ENCODE peak calls at places on chromosomes 1 and 21, in ten cellular contexts. J is kidney tubule cell; E is neural progenitor cell; K is keratinocyte; T is stimulated activated CD4-positive, alpha-beta T cell treated with anti-CD3 and anti-CD28 coated beads, Interleukin-15, amount 100 ng/mL, for 1 hour; X is NCI-H345; B is cardiac muscle cell; H is activated CD8-positive, alpha-beta memory T cell treated with anti-CD3 and anti-CD28 coated beads for 24 hours; D is NCI-H2227 treated with DMSO at 0.1 percent for 48 hours; W is NCI-H1417. Y is an unnamed sample.

GRCh38 chr1:22315315-22316078 is 136.2 kb upstream of the ZBTB40 start:
- DNase-seq in B (no peak), D (no peak), W (no peak), E (no peak), T (no peak), H (peak; percentile 26), K (no peak), J (no peak), X (no peak), Y (no peak)

GRCh38 chr21:43203523-43204080 is 34.8 kb downstream of the CRYAA start:
- DNase-seq in X (no peak), K (no peak), H (peak; percentile 17), T (no peak), E (no peak), W (no peak), J (no peak), B (no peak), D (no peak), Y (no peak)

GRCh38 chr1:218108034-218108433 is 177.1 kb upstream of the RRP15 start:
- DNase-seq in W (no peak), B (no peak), J (no peak), K (no peak), T (no peak), X (no peak), H (no peak), E (no peak), D (no peak), Y (no peak)

GRCh38 chr1:185654199-185654951 is 79.8 kb upstream of the HMCN1 start:
- DNase-seq in T (no peak), J (peak; percentile 68), K (no peak), D (no peak), B (peak; percentile 71), X (no peak), E (no peak), W (no peak), H (no peak), Y (no peak)

GRCh38 chr1:54325705-54326461 is 80.3 kb downstream of the SSBP3 start:
- DNase-seq in X (no peak), T (no peak), H (no peak), W (no peak), J (no peak), K (no peak), B (no peak), D (no peak), E (no peak), Y (peak; percentile 60)

GRCh38 chr1:158246650-158247049 is 7.6 kb upstream of the CD1A start:
- DNase-seq in E (no peak), T (no peak), X (no peak), B (peak; percentile 21), H (no peak), W (no peak), K (no peak), J (peak; percentile 47), D (no peak), Y (peak; percentile 0)

GRCh38 chr1:208531003-208531750 is 287.0 kb upstream of the PLXNA2 start:
- DNase-seq in K (no peak), T (no peak), B (no peak), X (peak; percentile 10), E (no peak), W (no peak), D (no peak), J (peak; percentile 6), H (no peak), Y (no peak)

GRCh38 chr1:1168156-1168450 is 5.6 kb upstream of the TTLL10 start:
- DNase-seq in E (no peak), J (no peak), D (no peak), B (no peak), W (no peak), T (no peak), H (no peak), X (no peak), K (no peak), Y (no peak)

GRCh38 chr1:27884182-27884954 is 12.0 kb downstream of the THEMIS2 start:
- DNase-seq in D (no peak), B (no peak), J (no peak), K (no peak), E (no peak), W (no peak), T (no peak), H (no peak), X (no peak), Y (no peak)

GRCh38 chr1:214004014-214004413 is 16.2 kb downstream of the PROX1 start:
- DNase-seq in X (no peak), J (no peak), D (no peak), K (no peak), H (no peak), B (no peak), W (peak; percentile 21), E (no peak), T (no peak), Y (peak; percentile 46)

GRCh38 chr1:222754386-222755139 is 17.6 kb downstream of the FAM177B start:
- DNase-seq in D (no peak), W (no peak), J (peak; percentile 84), H (no peak), K (peak; percentile 45), X (no peak), B (peak; percentile 93), T (no peak), E (no peak), Y (no peak)

GRCh38 chr21:37338671-37339526 is 27.7 kb upstream of the DYRK1A start:
- DNase-seq in B (peak; percentile 96), J (peak; percentile 93), E (no peak), T (no peak), H (no peak), X (no peak), W (no peak), K (peak; percentile 84), D (no peak), Y (peak; percentile 44)

GRCh38 chr1:180946056-180946455 is 33.4 kb downstream of the KIAA1614 start:
- DNase-seq in W (no peak), K (no peak), X (no peak), T (no peak), E (no peak), H (no peak), D (no peak), B (no peak), J (no peak), Y (no peak)

GRCh38 chr1:241423541-241424479 is 66.8 kb upstream of the RGS7 start:
- DNase-seq in K (no peak), J (peak; percentile 47), W (no peak), H (peak; percentile 56), B (peak; percentile 7), T (no peak), E (peak; percentile 69), X (peak; percentile 74), D (peak; percentile 16), Y (no peak)

GRCh38 chr1:174743654-174744561 is 255.8 kb upstream of the CACYBP start:
- DNase-seq in K (peak; percentile 7), X (peak; percentile 50), T (no peak), D (peak; percentile 73), W (peak; percentile 57), B (peak; percentile 70), J (peak; percentile 49), E (peak; percentile 44), H (no peak), Y (peak; percentile 41)

GRCh38 chr21:28325618-28326017 is 667.1 kb downstream of the LTN1 start:
- DNase-seq in T (no peak), K (peak; percentile 17), B (no peak), J (peak; percentile 77), X (peak; percentile 58), W (no peak), H (no peak), D (no peak), E (no peak), Y (no peak)

GRCh38 chr1:203197625-203198024 is 11.1 kb upstream of the CHI3L1 start:
- DNase-seq in T (no peak), J (peak; percentile 74), W (no peak), H (no peak), K (no peak), X (no peak), D (no peak), B (peak; percentile 88), E (no peak), Y (no peak)

GRCh38 chr1:214920337-214920736 is 162.2 kb upstream of the KCNK2 start:
- DNase-seq in T (no peak), B (no peak), D (no peak), J (no peak), H (no peak), K (no peak), X (no peak), W (no peak), E (peak; percentile 13), Y (no peak)

GRCh38 chr1:29317063-29317915 is 81.0 kb downstream of the PTPRU start:
- DNase-seq in W (no peak), H (no peak), B (no peak), K (no peak), T (no peak), D (no peak), J (no peak), E (no peak), X (no peak), Y (no peak)

GRCh38 chr1:233714631-233715217 is 100.8 kb downstream of the KCNK1 start:
- DNase-seq in B (no peak), K (no peak), W (peak; percentile 6), E (no peak), X (no peak), D (no peak), H (no peak), T (no peak), J (no peak), Y (no peak)

GRCh38 chr1:30868833-30869435 is 39.6 kb downstream of the SDC3 start:
- DNase-seq in B (no peak), W (no peak), J (no peak), K (no peak), T (no peak), E (no peak), H (no peak), D (no peak), X (no peak), Y (no peak)

GRCh38 chr21:21464691-21465090 is 466.5 kb downstream of the NCAM2 start:
- DNase-seq in T (no peak), W (no peak), H (no peak), D (peak; percentile 88), X (no peak), J (no peak), K (no peak), E (no peak), B (no peak), Y (no peak)

GRCh38 chr1:216662681-216663080 is 60.5 kb downstream of the ESRRG start:
- DNase-seq in J (no peak), E (no peak), X (no peak), H (no peak), B (no peak), T (no peak), W (no peak), K (no peak), D (no peak), Y (no peak)

GRCh38 chr1:4468804-4469514 is 185.4 kb upstream of the AJAP1 start:
- DNase-seq in K (no peak), T (no peak), X (no peak), D (no peak), H (no peak), W (no peak), B (no peak), E (no peak), J (no peak), Y (no peak)

GRCh38 chr1:53332188-53332564 is 4.3 kb upstream of the LRP8 start:
- DNase-seq in J (no peak), X (no peak), D (no peak), E (no peak), W (no peak), K (no peak), T (no peak), H (peak; percentile 48), B (no peak), Y (no peak)

GRCh38 chr1:185316163-185317033 is 645 bp downstream of the IVNS1ABP start:
- DNase-seq in K (no peak), E (peak; percentile 94), X (peak; percentile 94), D (peak; percentile 85), J (peak; percentile 79), H (peak; percentile 97), W (peak; percentile 96), T (peak; percentile 88), B (peak; percentile 94), Y (peak; percentile 94)

GRCh38 chr1:205026181-205026580 is 16.8 kb upstream of the CNTN2 start:
- DNase-seq in T (no peak), E (peak; percentile 86), K (no peak), B (no peak), W (no peak), X (no peak), H (no peak), J (no peak), D (no peak), Y (no peak)

GRCh38 chr1:195721210-195721971 is 886.8 kb downstream of the KCNT2 start:
- DNase-seq in J (no peak), D (no peak), E (no peak), X (no peak), B (no peak), T (no peak), H (no peak), W (no peak), K (no peak), Y (no peak)